ENCODE peak calls at places on chromosomes 2 and 18, in eight cellular contexts. B is IMR-90, R is neural crest cell, D is Calu3, M is HCT116, A is mucosa of descending colon, T is astrocyte of the spinal cord, Q is AG04450. W is an unnamed sample.

GRCh38 chr2:190678444-190679162 is 29.7 kb downstream of the NAB1 start:
- DNase-seq in M (no peak), T (no peak), R (no peak), Q (no peak), D (no peak), A (no peak), B (peak; percentile 35), W (no peak)

GRCh38 chr2:64233396-64233922 is 89.2 kb upstream of the PELI1 start:
- DNase-seq in Q (no peak), B (no peak), D (no peak), M (no peak), R (no peak), T (no peak), A (no peak), W (no peak)

GRCh38 chr18:25921677-25922421 is 168.6 kb downstream of the SS18 start:
- DNase-seq in B (peak; percentile 20), R (peak; percentile 3), Q (no peak), T (no peak), M (peak; percentile 57), D (peak; percentile 63), A (peak; percentile 57), W (no peak)

GRCh38 chr18:36829362-36830140 is 624 bp downstream of the KIAA1328 start:
- DNase-seq in M (no peak), A (no peak), R (peak; percentile 40), Q (no peak), B (peak; percentile 19), T (peak; percentile 44), D (no peak), W (peak; percentile 43)

GRCh38 chr2:221461911-221462310 is 110.2 kb downstream of the EPHA4 start:
- DNase-seq in D (no peak), R (no peak), A (no peak), B (peak; percentile 71), Q (no peak), T (peak; percentile 14), M (no peak), W (no peak)

GRCh38 chr2:143524001-143524608 is 394.9 kb downstream of the ARHGAP15 start:
- DNase-seq in D (no peak), M (no peak), R (no peak), B (peak; percentile 54), Q (peak; percentile 21), T (peak; percentile 39), A (no peak), W (no peak)

GRCh38 chr18:76490701-76491171 is 4.3 kb downstream of the ZNF516 start:
- DNase-seq in T (no peak), Q (no peak), M (no peak), B (peak; percentile 32), D (peak; percentile 59), R (peak; percentile 31), A (peak; percentile 77), W (no peak)

GRCh38 chr2:229409751-229410181 is 138.7 kb upstream of the PID1 start:
- DNase-seq in D (no peak), A (no peak), M (no peak), R (no peak), T (no peak), Q (no peak), B (peak; percentile 12), W (no peak)

GRCh38 chr2:191451116-191451515 is 205.9 kb downstream of the MYO1B start:
- DNase-seq in M (no peak), Q (no peak), A (no peak), D (no peak), R (no peak), B (no peak), T (no peak), W (no peak)

GRCh38 chr2:120511546-120512320 is 165.8 kb downstream of the INHBB start:
- DNase-seq in M (no peak), A (no peak), D (no peak), Q (no peak), T (no peak), B (no peak), R (peak; percentile 43), W (no peak)

GRCh38 chr2:108615480-108616090 is 81.3 kb downstream of the LIMS1 start:
- DNase-seq in M (no peak), B (no peak), R (no peak), D (no peak), A (no peak), T (no peak), Q (no peak), W (no peak)

GRCh38 chr2:81481994-81482368 is 1177.4 kb upstream of the LRRTM1 start:
- DNase-seq in T (no peak), D (no peak), A (no peak), Q (no peak), M (no peak), B (no peak), R (no peak), W (no peak)

GRCh38 chr2:86064006-86064405 is 41.7 kb downstream of the POLR1A start:
- DNase-seq in M (no peak), T (peak; percentile 66), B (peak; percentile 47), D (no peak), Q (no peak), R (no peak), A (no peak), W (no peak)

GRCh38 chr2:169031202-169031601 is at the start of gene ABCB11:
- DNase-seq in T (no peak), D (no peak), B (no peak), A (no peak), M (no peak), R (no peak), Q (no peak), W (no peak)

GRCh38 chr18:27685807-27686412 is 491.0 kb downstream of the CDH2 start:
- DNase-seq in Q (peak; percentile 6), M (peak; percentile 18), A (peak; percentile 60), B (peak; percentile 39), D (peak; percentile 48), R (peak; percentile 50), T (peak; percentile 56), W (peak; percentile 31)

GRCh38 chr2:43592443-43592842 is 3.4 kb downstream of the THADA start:
- DNase-seq in A (no peak), R (no peak), Q (no peak), D (no peak), T (peak; percentile 52), M (no peak), B (no peak), W (no peak)
- TF ChIP-seq CTCF in A (no peak), R (no peak), Q (no peak), D (no peak), T (peak; percentile 10), M (peak; percentile 15), B (no peak), W (no peak)

GRCh38 chr18:57970356-57971095 is 73.5 kb upstream of the NEDD4L start:
- DNase-seq in B (no peak), T (no peak), A (peak; percentile 30), D (peak; percentile 13), Q (no peak), R (peak; percentile 4), M (peak; percentile 34), W (no peak)
- TF ChIP-seq CTCF in B (peak; percentile 24), T (peak; percentile 37), A (no peak), D (peak; percentile 69), Q (peak; percentile 21), R (peak; percentile 46), M (peak; percentile 81), W (peak; percentile 28)

GRCh38 chr2:39068757-39069515 is 51.9 kb downstream of the SOS1 start:
- DNase-seq in T (no peak), A (no peak), Q (no peak), B (peak; percentile 26), D (no peak), R (no peak), M (no peak), W (no peak)
- TF ChIP-seq CTCF in T (peak; percentile 9), A (no peak), Q (peak; percentile 17), B (peak; percentile 17), D (no peak), R (peak; percentile 32), M (no peak), W (no peak)

DNA sequence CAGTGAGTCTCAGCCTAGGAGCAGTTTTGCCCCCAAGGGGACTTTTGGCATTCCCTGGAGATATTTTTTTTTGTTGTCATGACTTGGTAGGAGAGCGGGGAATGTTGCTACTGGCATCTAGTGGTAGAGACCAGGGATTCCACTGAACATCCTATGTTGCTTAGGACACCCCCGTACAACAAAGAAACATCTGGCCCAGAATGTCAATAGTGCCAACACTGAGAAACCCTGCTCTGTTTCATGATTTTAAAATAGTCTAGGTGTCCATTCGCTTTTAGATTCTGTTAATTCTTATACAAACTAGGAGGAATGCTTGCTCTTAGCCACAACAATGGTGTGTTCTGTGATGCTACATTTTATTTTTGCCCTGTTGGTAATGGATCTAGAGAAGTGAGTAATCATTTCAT is 225.8 kb upstream of the SIX3 start:
- DNase-seq in A (no peak), T (peak; percentile 48), R (peak; percentile 1), D (peak; percentile 1), M (peak; percentile 19), Q (no peak), B (peak; percentile 27), W (no peak)
- TF ChIP-seq CTCF in A (no peak), T (peak; percentile 67), R (peak; percentile 43), D (no peak), M (peak; percentile 66), Q (peak; percentile 53), B (peak; percentile 49), W (peak; percentile 20)

DNA sequence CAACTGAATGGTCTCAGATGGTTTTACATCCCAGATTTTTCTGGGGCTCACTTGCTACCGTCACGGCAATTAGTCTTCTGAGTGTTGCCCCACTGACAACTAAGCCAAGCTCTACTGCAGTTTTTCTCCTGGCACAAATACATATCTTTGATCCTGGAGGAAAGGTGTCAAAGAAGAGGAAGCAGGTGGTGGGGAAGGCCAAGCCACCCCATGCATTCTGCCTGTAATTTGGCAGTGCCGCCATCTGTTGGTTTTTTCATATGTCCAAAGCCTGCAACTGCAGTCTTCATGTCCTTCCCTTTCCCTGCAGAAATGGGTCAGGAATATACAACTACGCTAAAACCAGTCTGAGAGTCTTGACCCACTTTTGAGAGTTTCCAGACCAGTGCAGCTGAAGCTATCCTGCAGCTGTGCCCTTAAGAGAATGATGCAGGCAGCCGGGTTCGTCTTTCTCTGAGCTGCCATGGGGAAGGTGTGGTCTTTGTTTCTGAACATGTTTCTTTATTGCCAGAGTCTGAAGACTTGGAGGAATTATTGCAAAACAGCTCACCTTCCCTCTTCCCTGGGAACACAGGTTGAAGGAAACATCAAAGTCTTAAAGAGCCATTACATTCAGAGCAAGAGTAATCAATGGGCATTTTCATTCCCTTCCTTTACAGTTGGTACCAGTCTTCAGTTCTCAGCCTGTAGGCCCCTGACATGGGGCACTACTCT is 71.8 kb upstream of the ATL2 start:
- DNase-seq in A (no peak), M (no peak), B (no peak), D (no peak), T (no peak), Q (no peak), R (no peak), W (no peak)
- TF ChIP-seq CTCF in A (no peak), M (no peak), B (no peak), D (no peak), T (no peak), Q (no peak), R (no peak), W (no peak)

GRCh38 chr18:7568426-7568825 is 1.3 kb downstream of the PTPRM start:
- DNase-seq in A (peak; percentile 23), R (peak; percentile 66), D (peak; percentile 50), Q (no peak), T (peak; percentile 39), B (peak; percentile 20), M (no peak), W (peak; percentile 83)
- TF ChIP-seq CTCF in A (no peak), R (peak; percentile 55), D (peak; percentile 33), Q (peak; percentile 20), T (peak; percentile 39), B (no peak), M (no peak), W (peak; percentile 41)